ENCODE peak calls at places on chromosomes 1 and 21, in eight cellular contexts. V is Peyer's patch, Y is tibial nerve, X is A549, R is prostate gland, J is IMR-90, E is uterus, K is heart left ventricle. Q is an unnamed sample.

GRCh38 chr1:198986442-198986841 is 347.6 kb downstream of the PTPRC start:
- DNase-seq in Y (no peak), R (no peak), X (no peak), V (no peak), E (no peak), J (no peak), K (no peak), Q (no peak)

GRCh38 chr21:16285646-16286223 is 556.0 kb downstream of the USP25 start:
- DNase-seq in R (no peak), K (no peak), Y (no peak), J (no peak), V (no peak), E (no peak), X (no peak), Q (no peak)

GRCh38 chr1:78641558-78641957 is 8.1 kb upstream of the IFI44 start:
- DNase-seq in R (no peak), X (no peak), V (no peak), K (no peak), E (no peak), J (no peak), Y (no peak), Q (no peak)

GRCh38 chr1:76759950-76760349 is 107.3 kb upstream of the ST6GALNAC5 start:
- DNase-seq in E (no peak), X (no peak), V (no peak), J (peak; percentile 3), Y (no peak), R (no peak), K (peak; percentile 22), Q (no peak)

GRCh38 chr1:7648761-7649384 is 122.2 kb upstream of the VAMP3 start:
- DNase-seq in R (peak; percentile 64), J (peak; percentile 23), Y (peak; percentile 88), X (peak; percentile 14), K (peak; percentile 57), V (peak; percentile 57), E (peak; percentile 78), Q (no peak)

GRCh38 chr1:1285102-1285571 is 4.9 kb downstream of the SCNN1D start:
- DNase-seq in X (no peak), R (no peak), E (no peak), J (no peak), Y (no peak), K (peak; percentile 24), V (no peak), Q (no peak)

GRCh38 chr1:155609515-155610256 is at the start of gene MSTO1:
- DNase-seq in K (peak; percentile 98), Y (peak; percentile 96), R (peak; percentile 97), J (peak; percentile 98), V (peak; percentile 98), E (peak; percentile 97), X (peak; percentile 98), Q (peak; percentile 94)

GRCh38 chr21:21385404-21385803 is 387.2 kb downstream of the NCAM2 start:
- DNase-seq in J (no peak), R (no peak), Y (no peak), E (no peak), V (no peak), K (no peak), X (no peak), Q (no peak)

GRCh38 chr21:45266518-45267389 is 20.9 kb downstream of the POFUT2 start:
- DNase-seq in E (no peak), Y (no peak), K (no peak), R (no peak), J (no peak), V (peak; percentile 59), X (no peak), Q (no peak)

GRCh38 chr1:115239148-115239820 is 98.8 kb downstream of the NGF start:
- DNase-seq in Y (no peak), V (no peak), R (no peak), E (no peak), J (peak; percentile 76), X (no peak), K (no peak), Q (no peak)

GRCh38 chr1:32701951-32702598 is 495 bp downstream of the SYNC start:
- DNase-seq in E (peak; percentile 39), V (no peak), R (no peak), J (peak; percentile 33), X (no peak), K (peak; percentile 79), Y (no peak), Q (no peak)

GRCh38 chr1:8348777-8349472 is 31.0 kb downstream of the SLC45A1 start:
- DNase-seq in Y (peak; percentile 60), X (peak; percentile 58), J (peak; percentile 58), R (peak; percentile 68), K (peak; percentile 75), V (peak; percentile 83), E (peak; percentile 71), Q (peak; percentile 66)

GRCh38 chr1:41498391-41498790 is 13.9 kb upstream of the EDN2 start:
- DNase-seq in R (peak; percentile 54), Y (no peak), X (no peak), K (no peak), E (no peak), V (no peak), J (no peak), Q (no peak)

GRCh38 chr1:151001592-151001991 is 5.1 kb downstream of the MINDY1 start:
- DNase-seq in X (no peak), R (no peak), E (no peak), Y (no peak), K (no peak), J (no peak), V (no peak), Q (no peak)

GRCh38 chr1:6419803-6420593 is at the start of gene HES2:
- DNase-seq in K (no peak), X (no peak), R (no peak), Y (no peak), J (no peak), E (no peak), V (peak; percentile 62), Q (no peak)

GRCh38 chr1:247638781-247639180 is 33.4 kb downstream of the OR2G3 start:
- DNase-seq in X (no peak), J (no peak), V (peak; percentile 49), E (no peak), R (no peak), K (no peak), Y (no peak), Q (no peak)

GRCh38 chr1:179971563-179972496 is 17.2 kb downstream of the CEP350 start:
- DNase-seq in R (no peak), K (no peak), J (peak; percentile 31), V (no peak), E (no peak), Y (no peak), X (no peak), Q (no peak)

GRCh38 chr21:41965045-41965444 is 11.2 kb upstream of the C2CD2 start:
- DNase-seq in K (no peak), X (no peak), Y (peak; percentile 1), V (peak; percentile 23), J (no peak), R (peak; percentile 49), E (no peak), Q (no peak)

GRCh38 chr1:110292327-110292741 is 46.8 kb upstream of the RBM15 start:
- DNase-seq in J (peak; percentile 50), V (peak; percentile 59), E (no peak), K (no peak), Y (no peak), R (peak; percentile 14), X (peak; percentile 18), Q (no peak)

GRCh38 chr21:40151611-40152010 is 284.4 kb downstream of the PCP4 start:
- DNase-seq in Y (no peak), K (no peak), E (no peak), V (no peak), R (no peak), J (no peak), X (no peak), Q (no peak)

GRCh38 chr1:168637350-168637991 is 61.1 kb downstream of the XCL1 start:
- DNase-seq in K (no peak), X (peak; percentile 67), V (no peak), J (peak; percentile 38), E (no peak), R (no peak), Y (no peak), Q (no peak)

GRCh38 chr1:46820560-46821060 is 21.8 kb downstream of the CYP4B1 start:
- DNase-seq in E (no peak), K (no peak), V (no peak), R (no peak), Y (no peak), J (no peak), X (no peak), Q (peak; percentile 31)

GRCh38 chr1:83064589-83065242 is 934.2 kb downstream of the TTLL7 start:
- DNase-seq in J (no peak), R (no peak), K (no peak), E (no peak), Y (no peak), V (no peak), X (no peak), Q (no peak)

DNA sequence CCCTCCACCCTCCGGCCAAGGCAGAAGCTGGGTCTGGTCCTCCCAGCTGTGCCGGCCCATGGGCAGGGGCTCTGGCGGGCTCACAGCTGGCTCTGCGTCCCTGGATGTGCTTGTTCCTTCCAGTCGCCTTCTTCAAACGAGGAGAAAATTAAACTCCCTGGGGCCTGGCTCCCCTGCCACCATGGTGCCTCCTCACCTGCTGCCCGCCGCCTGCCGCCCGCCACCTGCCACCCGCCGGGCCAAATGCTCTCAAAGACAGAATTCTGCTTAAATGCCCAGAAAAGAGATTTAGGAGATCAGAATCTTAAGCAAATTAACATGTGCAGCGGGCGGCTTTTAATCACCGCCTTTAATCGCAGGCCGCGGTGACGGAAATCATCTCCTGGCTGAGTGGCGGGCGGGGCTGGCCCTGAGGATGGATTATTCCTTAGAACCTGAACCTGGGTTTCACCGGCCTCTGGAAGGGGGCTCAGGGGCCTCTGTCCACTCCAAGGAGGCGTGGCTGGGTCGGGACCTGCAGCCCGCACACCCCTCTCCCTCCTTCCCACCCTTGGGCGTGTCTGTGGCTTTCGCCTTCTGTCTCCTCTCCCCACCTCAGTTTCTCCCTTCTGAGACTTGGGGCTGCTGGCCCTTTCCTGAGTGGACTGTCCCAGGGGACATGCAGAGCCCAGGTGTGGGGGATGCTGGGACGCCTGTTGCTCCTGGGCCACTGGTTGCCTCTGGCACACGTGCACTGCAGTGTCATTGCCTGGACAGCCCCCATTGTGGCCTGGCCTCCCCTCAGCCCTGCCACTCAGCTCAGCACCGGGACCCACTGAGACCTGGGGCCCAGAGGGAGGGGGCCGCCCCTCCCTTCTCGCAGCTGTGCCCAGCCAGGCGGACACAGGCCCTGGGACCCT is 10.5 kb upstream of the PLCH2 start:
- DNase-seq in Y (no peak), R (no peak), J (no peak), E (no peak), X (no peak), K (no peak), V (no peak), Q (no peak)
- TF ChIP-seq POLR2A in Y (no peak), R (no peak), J (no peak), E (no peak), X (no peak), K (no peak), V (no peak), Q (no peak)

GRCh38 chr21:31777857-31778256 is 45.9 kb upstream of the SCAF4 start:
- DNase-seq in V (no peak), K (no peak), R (no peak), Y (no peak), J (no peak), X (no peak), E (no peak), Q (no peak)
- H3K4me3 ChIP-seq in V (no peak overlapping the region), K (no peak overlapping the region), R (no peak overlapping the region), Y (no peak overlapping the region), J (no peak overlapping the region), X (no peak overlapping the region), E (no peak overlapping the region), Q (no peak overlapping the region)

GRCh38 chr1:21563971-21564370 is 54.7 kb downstream of the ALPL start:
- DNase-seq in R (no peak), Y (no peak), V (no peak), E (no peak), K (no peak), X (no peak), J (no peak), Q (peak; percentile 60)
- H3K4me1 ChIP-seq in R (no peaks in the 10 kb centered on the region), Y (no peaks in the 10 kb centered on the region), V (no peaks in the 10 kb centered on the region), E (no peaks in the 10 kb centered on the region), K (no peaks in the 10 kb centered on the region), X (no peaks in the 10 kb centered on the region), J (peaks cover 16% of the 10 kb centered on the region), Q (peaks cover 12% of the 10 kb centered on the region)

GRCh38 chr1:169890761-169891538 is 2.7 kb downstream of the SCYL3 start:
- DNase-seq in K (no peak), V (no peak), Y (no peak), R (peak; percentile 88), E (no peak), X (peak; percentile 26), J (no peak), Q (no peak)
- TF ChIP-seq POLR2A in K (no peak), V (no peak), Y (no peak), R (no peak), E (no peak), X (no peak), J (no peak), Q (no peak)